ENCODE peak calls at places on chromosomes 16 and 17, in six cellular contexts. Z is HepG2, G is GM12878, K is HCT116, M is upper lobe of left lung, X is K562. B is an unnamed sample.
A peak's percentile ranks its signal among the peaks of the same experiment; 100 is the strongest.

GRCh38 chr17:9668532-9668931 is 23.2 kb downstream of the USP43 start:
- ATAC-seq in Z (no peak), X (no peak), G (no peak), M (no peak), K (no peak), B (no peak)

GRCh38 chr17:16025202-16025601 is 25.6 kb downstream of the TTC19 start:
- ATAC-seq in G (no peak), K (no peak), X (no peak), Z (no peak), M (no peak), B (no peak)

GRCh38 chr16:55661842-55662479 is 6.2 kb downstream of the SLC6A2 start:
- ATAC-seq in M (no peak), Z (no peak), X (no peak), G (no peak), K (no peak), B (peak; percentile 57)

GRCh38 chr16:48413291-48413690 is 28.1 kb upstream of the SIAH1 start:
- ATAC-seq in K (no peak), Z (no peak), G (no peak), X (no peak), M (no peak), B (no peak)

GRCh38 chr16:22694887-22695382 is 119.0 kb upstream of the HS3ST2 start:
- ATAC-seq in X (no peak), M (peak; percentile 71), K (no peak), Z (no peak), G (no peak), B (peak; percentile 95)

GRCh38 chr17:72725432-72726068 is 366.9 kb downstream of the SLC39A11 start:
- ATAC-seq in X (peak; percentile 87), M (peak; percentile 32), K (peak; percentile 83), Z (peak; percentile 87), G (peak; percentile 59), B (no peak)

GRCh38 chr17:17028878-17029535 is 13.2 kb upstream of the MPRIP start:
- ATAC-seq in Z (peak; percentile 11), G (no peak), K (no peak), X (no peak), M (no peak), B (no peak)

GRCh38 chr17:67452681-67453554 is 75.8 kb downstream of the PITPNC1 start:
- ATAC-seq in Z (no peak), G (peak; percentile 86), X (no peak), K (no peak), M (no peak), B (no peak)

GRCh38 chr16:27238016-27238587 is 30.5 kb downstream of the NSMCE1 start:
- ATAC-seq in Z (no peak), G (peak; percentile 48), M (no peak), X (peak; percentile 33), K (peak; percentile 37), B (no peak)

GRCh38 chr17:2262146-2262587 is 41.4 kb downstream of the SMG6 start:
- ATAC-seq in Z (no peak), G (no peak), M (no peak), X (no peak), K (no peak), B (peak; percentile 79)

GRCh38 chr17:6056104-6056503 is 14.1 kb upstream of the WSCD1 start:
- ATAC-seq in M (no peak), G (no peak), K (no peak), X (no peak), Z (no peak), B (no peak)

GRCh38 chr16:53756329-53756996 is 52.5 kb downstream of the FTO start:
- ATAC-seq in G (no peak), X (no peak), M (no peak), K (no peak), Z (peak; percentile 78), B (no peak)

GRCh38 chr16:82138478-82139285 is 31.3 kb downstream of the MPHOSPH6 start:
- ATAC-seq in Z (no peak), K (peak; percentile 84), X (peak; percentile 81), G (no peak), M (no peak), B (no peak)
- TF ChIP-seq POLR2AphosphoS5 in Z (no peak), K (no peak), X (no peak), G (no peak), M (no peak), B (no peak)

DNA sequence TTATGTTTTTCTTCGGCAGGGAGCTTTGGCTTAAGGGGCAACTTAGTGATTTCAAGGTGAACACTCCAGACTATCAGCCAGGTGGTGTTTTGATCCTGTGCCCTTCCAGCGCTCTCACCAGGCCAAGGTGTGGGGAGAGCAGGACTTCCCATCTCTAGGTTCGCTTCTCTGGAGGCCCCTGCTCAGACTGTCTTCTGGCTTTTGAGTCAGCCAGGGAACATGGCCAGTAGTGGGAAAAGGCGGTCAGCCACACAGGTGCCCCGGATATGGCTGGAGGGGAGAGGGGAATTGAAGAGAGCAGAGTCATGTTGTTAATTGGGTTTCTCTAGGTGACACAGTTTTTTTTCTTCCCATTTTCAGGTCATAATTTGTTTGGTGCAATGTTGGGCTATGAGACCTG is 1.5 kb downstream of the MINK1 start:
- ATAC-seq in M (no peak), K (no peak), G (no peak), X (peak; percentile 7), Z (peak; percentile 21), B (no peak)
- H3K4me3 ChIP-seq in M (peak overlapping the region; percentile 63), K (peak overlapping the region; percentile 71), G (peak overlapping the region; percentile 82), X (peak overlapping the region; percentile 81), Z (peak overlapping the region; percentile 85), B (peak overlapping the region; percentile 98)

GRCh38 chr17:32625971-32626370 is 139.2 kb downstream of the CDK5R1 start:
- ATAC-seq in K (no peak), X (no peak), G (no peak), Z (no peak), M (peak; percentile 46), B (no peak)
- TF ChIP-seq POLR2A in K (no peak), X (no peak), G (no peak), Z (no peak), M (no peak), B (no peak)

DNA sequence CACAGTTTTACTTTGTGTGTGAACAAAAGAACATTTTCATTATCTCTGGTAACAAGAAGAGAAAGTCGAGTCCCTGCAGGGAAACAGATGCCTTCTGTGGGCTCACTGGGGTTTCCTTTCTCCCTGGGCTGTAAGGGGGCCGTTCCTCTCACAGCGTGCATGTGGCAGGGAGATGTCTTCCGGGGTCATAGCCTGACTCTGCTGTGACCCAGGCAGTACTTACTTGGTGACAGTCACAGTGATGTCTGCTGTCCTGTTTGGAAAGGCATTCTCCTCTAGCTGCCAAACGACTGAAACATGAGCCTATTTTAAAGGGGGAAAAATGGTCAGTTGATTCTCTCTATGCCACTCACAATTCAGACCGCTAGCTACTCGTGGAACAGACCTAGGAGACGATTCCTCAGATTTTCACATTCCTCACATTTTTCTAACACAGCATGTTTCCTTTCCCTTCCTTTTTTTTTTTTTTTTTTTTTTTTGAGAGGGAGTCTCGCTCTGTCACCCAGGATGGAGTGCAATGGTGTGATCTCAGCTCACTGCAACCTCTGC is 7.3 kb downstream of the HASPIN start:
- ATAC-seq in Z (no peak), G (no peak), K (no peak), X (no peak), M (no peak), B (no peak)
- TF ChIP-seq POLR2AphosphoS5 in Z (no peak), G (no peak), K (no peak), X (no peak), M (no peak), B (no peak)

GRCh38 chr16:18984425-18985005 is 781 bp downstream of the TMC7 start:
- ATAC-seq in X (no peak), Z (no peak), G (no peak), M (no peak), K (peak; percentile 24), B (no peak)

GRCh38 chr16:18979936-18980335 is 3.8 kb upstream of the TMC7 start:
- ATAC-seq in M (no peak), K (no peak), X (no peak), G (no peak), Z (no peak), B (no peak)

DNA sequence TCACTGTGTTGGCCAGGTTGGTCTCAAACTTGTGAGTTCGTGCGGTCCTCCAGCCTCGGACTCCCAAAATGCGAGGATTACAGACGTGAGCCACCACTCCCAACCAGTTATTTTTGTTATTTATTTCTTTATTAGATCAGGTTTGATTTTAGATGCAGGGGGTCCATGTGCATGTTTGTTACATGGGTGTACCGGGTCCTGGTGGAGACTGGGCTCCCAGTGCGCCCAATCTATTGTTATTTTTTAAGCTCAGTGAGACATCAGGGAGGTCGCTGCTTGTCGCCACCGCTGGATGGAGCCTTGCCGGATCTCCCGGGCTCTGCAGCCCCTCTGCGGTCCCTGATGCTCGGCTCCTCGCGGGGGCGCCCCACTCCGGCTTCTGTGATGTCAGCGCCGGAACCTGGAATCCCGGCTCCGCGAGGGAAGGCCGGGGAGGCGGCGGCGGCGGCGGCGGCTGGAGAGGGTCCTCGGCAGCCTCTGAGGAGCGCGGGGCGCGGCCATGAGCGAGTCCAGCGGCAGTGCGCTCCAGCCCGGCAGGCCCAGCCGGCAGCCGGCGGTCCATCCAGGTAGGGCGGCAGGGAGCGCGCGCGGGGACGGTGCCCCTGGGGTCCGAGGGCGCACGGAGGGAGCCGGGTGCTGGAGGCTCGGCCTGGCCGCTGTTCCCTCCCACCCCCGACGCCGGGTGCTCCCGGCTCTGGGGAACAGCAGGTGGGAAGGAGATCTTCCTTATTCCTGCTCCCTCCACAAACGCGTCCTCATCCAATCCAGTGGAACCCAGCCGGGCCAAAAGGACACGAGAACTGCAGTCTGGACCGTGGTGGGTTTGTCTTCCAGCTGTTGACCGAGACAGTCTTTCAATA is at the start of gene TMC7:
- ATAC-seq in G (no peak), K (peak; percentile 94), M (peak; percentile 95), Z (peak; percentile 99), X (peak; percentile 100), B (peak; percentile 86)
- H3K4me3 ChIP-seq in G (peak within 1 kb of the TSS; percentile 44), K (peak within 1 kb of the TSS; percentile 68), M (peak within 1 kb of the TSS; percentile 63), Z (peak within 1 kb of the TSS; percentile 85), X (peak within 1 kb of the TSS; percentile 73), B (peak within 1 kb of the TSS; percentile 63)

GRCh38 chr17:53722407-53722806 is 100.3 kb upstream of the KIF2B start:
- ATAC-seq in G (no peak), X (no peak), M (no peak), Z (no peak), K (no peak), B (no peak)

GRCh38 chr17:53719229-53719628 is 103.5 kb upstream of the KIF2B start:
- ATAC-seq in X (no peak), Z (no peak), M (no peak), G (no peak), K (no peak), B (no peak)

GRCh38 chr17:53724726-53725125 is 98.0 kb upstream of the KIF2B start:
- ATAC-seq in K (no peak), X (no peak), M (no peak), G (no peak), Z (no peak), B (no peak)

DNA sequence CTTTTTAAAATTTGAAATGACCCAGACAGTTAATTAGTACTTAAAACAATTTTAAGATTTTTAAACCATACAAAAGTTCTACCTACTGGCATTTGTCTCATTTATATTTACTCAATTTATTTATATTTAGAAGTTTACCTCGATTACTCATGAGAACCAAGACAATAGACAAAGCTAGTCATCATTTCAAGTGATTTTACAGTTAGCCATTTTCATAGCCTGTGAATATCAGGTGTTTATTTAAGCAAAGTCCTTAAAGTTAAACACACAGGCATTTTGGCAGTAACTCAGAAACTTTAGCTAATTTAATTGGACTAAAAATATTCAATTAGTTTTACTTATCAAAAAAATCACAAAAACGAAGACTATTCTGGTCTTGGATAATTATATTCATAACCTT is 101.6 kb upstream of the KIF2B start:
- ATAC-seq in K (no peak), Z (no peak), M (no peak), X (no peak), G (no peak), B (no peak)
- TF ChIP-seq POLR2A in K (no peak), Z (no peak), M (no peak), X (no peak), G (no peak), B (no peak)